ENCODE peak calls at places on chromosomes 7 and 10, in eight cellular contexts. L, X, T, K, V, D, J and H are unnamed samples.

GRCh38 chr10:86285136-86285790 is 81.3 kb downstream of the GRID1 start:
- DNase-seq in L (no peak), X (no peak), T (peak), K (no peak), V (no peak), D (no peak), J (no peak), H (no peak)

GRCh38 chr7:72465521-72465920 is 53.4 kb upstream of the CALN1 start:
- DNase-seq in L (no peak), X (no peak), T (no peak), K (no peak), V (no peak), D (no peak), J (no peak), H (no peak)

GRCh38 chr10:5895365-5895764 is 5.3 kb downstream of the FBH1 start:
- DNase-seq in L (no peak), X (no peak), T (no peak), K (no peak), V (no peak), D (no peak), J (no peak), H (no peak)

GRCh38 chr10:103284170-103284569 is 7.2 kb downstream of the INA start:
- DNase-seq in L (peak), X (no peak), T (no peak), K (peak), V (peak), D (no peak), J (no peak), H (no peak)

GRCh38 chr7:29587195-29587808 is 23.7 kb downstream of the PRR15 start:
- DNase-seq in L (no peak), X (no peak), T (no peak), K (no peak), V (no peak), D (no peak), J (no peak), H (no peak)

GRCh38 chr10:119191881-119192280 is 13.3 kb upstream of the PRDX3 start:
- DNase-seq in L (no peak), X (no peak), T (no peak), K (no peak), V (no peak), D (no peak), J (peak), H (no peak)

GRCh38 chr10:983951-984705 is 4.1 kb upstream of the GTPBP4 start:
- DNase-seq in L (no peak), X (no peak), T (no peak), K (no peak), V (no peak), D (no peak), J (no peak), H (no peak)

GRCh38 chr10:43308986-43309385 is 42.1 kb upstream of the RASGEF1A start:
- DNase-seq in L (no peak), X (no peak), T (no peak), K (no peak), V (peak), D (no peak), J (no peak), H (no peak)

GRCh38 chr10:125698599-125698998 is 15.6 kb upstream of the TEX36 start:
- DNase-seq in L (no peak), X (no peak), T (no peak), K (no peak), V (no peak), D (no peak), J (no peak), H (no peak)

GRCh38 chr7:54814401-54814800 is 55.4 kb upstream of the SEC61G start:
- DNase-seq in L (no peak), X (no peak), T (no peak), K (no peak), V (no peak), D (no peak), J (no peak), H (no peak)

GRCh38 chr10:14671383-14671782 is 103.3 kb downstream of the FAM107B start:
- DNase-seq in L (no peak), X (no peak), T (no peak), K (peak), V (no peak), D (no peak), J (no peak), H (no peak)

GRCh38 chr10:22615819-22616499 is 98.4 kb downstream of the PIP4K2A start:
- DNase-seq in L (no peak), X (peak), T (peak), K (no peak), V (no peak), D (peak), J (no peak), H (peak)

GRCh38 chr7:41436139-41436538 is 266.8 kb downstream of the INHBA start:
- DNase-seq in L (no peak), X (no peak), T (no peak), K (no peak), V (no peak), D (no peak), J (no peak), H (no peak)

GRCh38 chr7:141333459-141333858 is 217.8 kb upstream of the AGK start:
- DNase-seq in L (no peak), X (no peak), T (no peak), K (no peak), V (no peak), D (no peak), J (no peak), H (no peak)

GRCh38 chr10:14349081-14349480 is 18.4 kb upstream of the FRMD4A start:
- DNase-seq in L (no peak), X (no peak), T (no peak), K (no peak), V (no peak), D (no peak), J (no peak), H (no peak)

GRCh38 chr10:98638920-98639319 is 192.2 kb upstream of the HPS1 start:
- DNase-seq in L (no peak), X (no peak), T (no peak), K (no peak), V (no peak), D (no peak), J (no peak), H (no peak)

GRCh38 chr7:29562307-29562706 is 1.3 kb upstream of the PRR15 start:
- DNase-seq in L (no peak), X (no peak), T (no peak), K (no peak), V (no peak), D (no peak), J (no peak), H (no peak)

GRCh38 chr7:27359167-27359731 is 116.6 kb downstream of the EVX1 start:
- DNase-seq in L (no peak), X (no peak), T (no peak), K (no peak), V (no peak), D (no peak), J (no peak), H (no peak)

GRCh38 chr7:94423865-94424264 is 29.2 kb downstream of the COL1A2 start:
- DNase-seq in L (peak), X (no peak), T (no peak), K (no peak), V (peak), D (no peak), J (no peak), H (no peak)

GRCh38 chr7:14048889-14049288 is 59.4 kb upstream of the ETV1 start:
- DNase-seq in L (no peak), X (no peak), T (no peak), K (no peak), V (no peak), D (no peak), J (no peak), H (no peak)

GRCh38 chr7:94041529-94041928 is 37.4 kb upstream of the BET1 start:
- DNase-seq in L (peak), X (no peak), T (no peak), K (no peak), V (peak), D (no peak), J (no peak), H (no peak)

GRCh38 chr10:125137601-125138438 is 22.5 kb downstream of the CTBP2 start:
- DNase-seq in L (no peak), X (no peak), T (peak), K (no peak), V (no peak), D (no peak), J (no peak), H (peak)

GRCh38 chr7:47336178-47337020 is 245.5 kb downstream of the TNS3 start:
- DNase-seq in L (peak), X (no peak), T (no peak), K (no peak), V (peak), D (peak), J (no peak), H (no peak)

GRCh38 chr7:93836111-93836510 is 54.4 kb downstream of the TFPI2 start:
- DNase-seq in L (no peak), X (no peak), T (no peak), K (no peak), V (peak), D (no peak), J (no peak), H (no peak)

GRCh38 chr10:72692897-72693598 is 1.1 kb downstream of the MCU start:
- DNase-seq in L (no peak), X (no peak), T (no peak), K (no peak), V (peak), D (no peak), J (no peak), H (no peak)

GRCh38 chr7:81031243-81031642 is 112.4 kb upstream of the SEMA3C start:
- DNase-seq in L (no peak), X (no peak), T (no peak), K (no peak), V (no peak), D (no peak), J (no peak), H (no peak)

GRCh38 chr7:26101471-26102151 is 50.4 kb upstream of the NFE2L3 start:
- DNase-seq in L (no peak), X (no peak), T (peak), K (no peak), V (no peak), D (no peak), J (no peak), H (no peak)

GRCh38 chr7:138934861-138935260 is 46.3 kb downstream of the KIAA1549 start:
- DNase-seq in L (peak), X (no peak), T (no peak), K (no peak), V (peak), D (no peak), J (no peak), H (no peak)

GRCh38 chr10:68876246-68876918 is 24.7 kb upstream of the DDX50 start:
- DNase-seq in L (no peak), X (no peak), T (peak), K (no peak), V (no peak), D (no peak), J (no peak), H (no peak)

GRCh38 chr10:27659786-27660185 is 85.8 kb downstream of the MKX start:
- DNase-seq in L (no peak), X (no peak), T (no peak), K (no peak), V (no peak), D (no peak), J (no peak), H (no peak)

GRCh38 chr7:28032738-28033380 is 147.7 kb downstream of the JAZF1 start:
- DNase-seq in L (no peak), X (no peak), T (no peak), K (no peak), V (no peak), D (no peak), J (no peak), H (no peak)

GRCh38 chr7:22481726-22482125 is 18.3 kb downstream of the STEAP1B start:
- DNase-seq in L (peak), X (no peak), T (no peak), K (no peak), V (no peak), D (no peak), J (no peak), H (no peak)

GRCh38 chr10:100878291-100878910 is 34.4 kb upstream of the SLF2 start:
- DNase-seq in L (peak), X (no peak), T (peak), K (peak), V (peak), D (peak), J (peak), H (no peak)

GRCh38 chr7:12207046-12207445 is 4.0 kb upstream of the TMEM106B start:
- DNase-seq in L (no peak), X (no peak), T (no peak), K (no peak), V (no peak), D (peak), J (no peak), H (no peak)

GRCh38 chr7:1536768-1537630 is 6.5 kb downstream of the MAFK start:
- DNase-seq in L (peak), X (no peak), T (peak), K (peak), V (peak), D (peak), J (no peak), H (peak)

GRCh38 chr10:48526371-48526821 is 78.5 kb downstream of the ARHGAP22 start:
- DNase-seq in L (peak), X (no peak), T (no peak), K (peak), V (peak), D (no peak), J (no peak), H (no peak)